ENCODE peak calls at places on chromosome 22, in four cellular contexts. Z is IMR-90, U is mesendoderm, X is H1. W is an unnamed sample.

GRCh38 chr22:44519895-44520294 is 21.9 kb upstream of the RTL6 start:
- DNase-seq in Z (no peak), X (no peak), U (no peak), W (no peak)

GRCh38 chr22:38415561-38416321 is 39.3 kb downstream of the KCNJ4 start:
- DNase-seq in Z (no peak), U (peak; percentile 63), X (no peak), W (peak; percentile 80)

GRCh38 chr22:33328789-33329296 is 270.7 kb upstream of the SYN3 start:
- DNase-seq in X (no peak), Z (peak; percentile 86), U (peak; percentile 77), W (no peak)

GRCh38 chr22:26853495-26853894 is 196.1 kb downstream of the MIAT start:
- DNase-seq in X (no peak), Z (no peak), U (no peak), W (no peak)

GRCh38 chr22:44096736-44097135 is 72.6 kb downstream of the PARVB start:
- DNase-seq in X (no peak), U (no peak), Z (no peak), W (no peak)

GRCh38 chr22:45504703-45505341 is 2.1 kb downstream of the FBLN1 start:
- DNase-seq in U (peak; percentile 79), X (no peak), Z (peak; percentile 37), W (no peak)

GRCh38 chr22:47218671-47219070 is 456.2 kb downstream of the TBC1D22A start:
- DNase-seq in Z (no peak), U (no peak), X (no peak), W (no peak)

GRCh38 chr22:17787159-17788022 is 13.1 kb upstream of the BID start:
- DNase-seq in U (no peak), X (no peak), Z (no peak), W (no peak)

GRCh38 chr22:19867617-19868016 is 12.9 kb upstream of the GNB1L start:
- DNase-seq in Z (no peak), U (no peak), X (no peak), W (no peak)

GRCh38 chr22:47238886-47239860 is 476.7 kb downstream of the TBC1D22A start:
- DNase-seq in Z (no peak), U (no peak), X (no peak), W (no peak)

GRCh38 chr22:41978732-41979131 is 9.5 kb downstream of the SEPTIN3 start:
- DNase-seq in Z (no peak), X (no peak), U (no peak), W (no peak)

GRCh38 chr22:41976961-41977566 is 7.8 kb downstream of the SEPTIN3 start:
- DNase-seq in U (no peak), Z (no peak), X (no peak), W (no peak)

GRCh38 chr22:41976070-41976901 is 7.0 kb downstream of the SEPTIN3 start:
- DNase-seq in U (no peak), X (no peak), Z (no peak), W (no peak)

GRCh38 chr22:41982886-41983285 is 13.6 kb downstream of the SEPTIN3 start:
- DNase-seq in Z (no peak), X (no peak), U (no peak), W (no peak)

DNA sequence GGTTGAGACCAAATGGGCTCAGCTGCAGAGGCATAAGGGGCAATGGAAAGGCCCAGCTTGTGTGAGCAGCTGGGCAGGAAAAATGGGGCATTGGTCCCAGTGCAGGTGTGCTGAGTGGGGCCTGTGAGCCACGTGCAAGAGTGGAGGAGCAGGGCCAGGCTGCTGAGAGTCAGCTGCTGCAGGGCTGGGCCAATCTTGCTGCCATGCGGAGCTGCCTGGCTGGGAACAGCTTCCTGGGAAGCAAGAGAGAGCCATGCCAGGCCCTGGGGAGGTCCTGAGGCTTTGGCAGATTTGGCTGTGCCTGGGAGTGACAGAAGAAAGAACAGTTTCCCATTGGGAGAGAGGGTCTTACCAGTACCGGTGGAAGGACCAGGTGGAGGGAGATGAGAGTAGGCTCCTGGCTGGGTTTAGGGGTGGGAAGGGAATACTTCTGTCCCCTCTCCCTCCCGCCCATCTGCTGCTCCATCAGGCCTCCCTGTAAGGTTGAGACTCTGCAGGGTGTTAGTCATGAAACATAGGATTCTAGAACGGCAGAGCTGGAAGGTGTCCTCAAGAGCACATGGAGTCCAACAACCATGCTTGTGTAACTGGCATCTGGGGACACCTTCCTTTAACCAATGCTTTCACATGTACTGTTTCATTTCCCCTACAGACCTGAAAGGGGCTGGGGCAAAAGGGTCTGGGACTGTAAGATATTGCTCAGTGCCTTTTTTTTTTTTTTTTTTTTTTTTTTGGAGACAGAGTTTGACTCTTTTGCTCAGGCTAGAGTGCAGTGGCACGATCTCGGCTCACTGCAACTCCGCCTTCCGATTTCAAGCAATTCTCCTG is 10.4 kb downstream of the SEPTIN3 start:
- DNase-seq in X (no peak), Z (no peak), U (no peak), W (no peak)
- H3K4me1 ChIP-seq in X (peaks cover 13% of the 10 kb centered on the region), Z (no peaks in the 10 kb centered on the region), U (no peaks in the 10 kb centered on the region), W (peaks cover 4% of the 10 kb centered on the region)

DNA sequence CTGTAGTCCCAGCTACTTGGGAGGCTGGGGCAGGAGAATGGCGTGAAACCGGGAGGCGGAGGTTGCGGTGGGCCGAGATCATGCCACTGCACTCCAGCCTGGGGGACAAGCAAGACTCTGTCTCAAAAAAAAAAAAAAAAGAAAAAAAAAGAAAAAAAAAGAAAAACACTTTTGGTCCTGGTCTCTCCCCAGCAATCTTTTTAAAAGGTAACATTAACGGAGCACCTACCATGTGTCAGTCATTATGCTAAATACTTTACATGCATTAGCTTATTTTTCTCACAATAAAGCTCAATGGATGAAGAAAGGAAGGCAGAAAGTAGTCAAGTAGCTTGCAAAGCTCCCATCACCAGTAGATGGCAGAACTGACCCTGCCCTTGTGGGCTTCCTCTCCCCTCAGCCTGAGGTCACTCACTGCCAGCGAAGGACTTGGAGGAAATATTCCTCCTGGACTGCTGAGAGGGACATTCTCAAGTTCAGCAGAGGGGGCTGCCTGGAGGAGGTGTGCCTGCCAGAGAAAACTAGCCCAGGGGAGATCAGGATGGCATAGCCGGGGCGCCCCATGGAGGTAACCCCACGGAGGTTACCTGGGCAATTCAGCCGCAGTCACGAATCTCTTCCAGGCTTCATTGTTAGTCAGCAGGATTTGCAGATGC is 15.5 kb downstream of the APOL3 start:
- DNase-seq in X (peak; percentile 53), U (peak; percentile 90), Z (peak; percentile 69), W (peak; percentile 86)
- H3K27ac ChIP-seq in X (no peak overlapping the region), U (no peak overlapping the region), Z (no peak overlapping the region), W (no peak overlapping the region)

GRCh38 chr22:48645766-48646165 is 1181.9 kb downstream of the BRD1 start:
- DNase-seq in Z (no peak), U (no peak), X (no peak), W (no peak)
- H3K56ac ChIP-seq in Z (no peak overlapping the region), U (no peak overlapping the region), X (no peak overlapping the region), W (no peak overlapping the region)

GRCh38 chr22:41531736-41532477 is 12.4 kb downstream of the POLR3H start:
- DNase-seq in X (no peak), Z (no peak), U (no peak), W (no peak)
- H3K4me1 ChIP-seq in X (peaks cover 2% of the 10 kb centered on the region), Z (no peaks in the 10 kb centered on the region), U (no peaks in the 10 kb centered on the region), W (no peaks in the 10 kb centered on the region)

GRCh38 chr22:24392218-24392931 is 35.0 kb upstream of the ADORA2A start:
- DNase-seq in X (no peak), Z (no peak), U (no peak), W (no peak)
- H3K27ac ChIP-seq in X (peak overlapping the region; percentile 8), Z (no peak overlapping the region), U (no peak overlapping the region), W (no peak overlapping the region)

GRCh38 chr22:42050641-42051040 is 20.0 kb downstream of the NAGA start:
- DNase-seq in Z (no peak), X (no peak), U (no peak), W (no peak)
- H3K56ac ChIP-seq in Z (no peak overlapping the region), X (no peak overlapping the region), U (no peak overlapping the region), W (no peak overlapping the region)

GRCh38 chr22:50304528-50305392 is 2.7 kb downstream of the PLXNB2 start:
- DNase-seq in Z (no peak), X (no peak), U (no peak), W (no peak)
- H3K4me1 ChIP-seq in Z (peaks cover 69% of the 10 kb centered on the region), X (peaks cover 42% of the 10 kb centered on the region), U (no peaks in the 10 kb centered on the region), W (no peaks in the 10 kb centered on the region)

W was measured in H9.